ENCODE peak calls at places on chromosomes 1 and 21, in nine cellular contexts. F, J, E, H, G, L, Z, O and T are unnamed samples.

GRCh38 chr1:93056214-93056613 is 22.9 kb upstream of the MTF2 start:
- DNase-seq in Z (no peak), J (no peak), H (peak; percentile 44), G (no peak), E (peak; percentile 83), F (peak; percentile 73), O (peak; percentile 21), L (peak; percentile 47), T (no peak)

GRCh38 chr1:114164840-114165543 is 11.3 kb upstream of the SYT6 start:
- DNase-seq in H (no peak), L (no peak), F (no peak), G (no peak), J (no peak), Z (no peak), E (no peak), O (no peak), T (no peak)

GRCh38 chr1:44672956-44673674 is 1.2 kb downstream of the TMEM53 start:
- DNase-seq in G (no peak), J (no peak), L (no peak), E (no peak), Z (peak; percentile 71), O (no peak), H (no peak), F (no peak), T (no peak)

GRCh38 chr1:50750021-50750619 is 209.9 kb downstream of the FAF1 start:
- DNase-seq in F (peak; percentile 24), G (no peak), J (no peak), H (peak; percentile 51), O (peak; percentile 14), E (peak; percentile 38), Z (no peak), L (peak; percentile 76), T (no peak)

GRCh38 chr21:45478115-45478801 is 64.0 kb downstream of the SLC19A1 start:
- DNase-seq in F (peak; percentile 87), E (peak; percentile 84), H (peak; percentile 57), Z (peak; percentile 93), L (peak; percentile 82), J (peak; percentile 77), O (peak; percentile 32), G (peak; percentile 73), T (peak; percentile 73)

GRCh38 chr1:25927541-25928265 is 21.5 kb upstream of the STMN1 start:
- DNase-seq in F (peak; percentile 90), E (peak; percentile 83), L (no peak), O (no peak), Z (no peak), H (no peak), G (no peak), J (no peak), T (peak; percentile 14)

GRCh38 chr1:178004926-178005391 is 35.1 kb upstream of the SEC16B start:
- DNase-seq in Z (no peak), J (no peak), G (no peak), E (no peak), H (peak; percentile 59), L (no peak), O (peak; percentile 60), F (no peak), T (no peak)

GRCh38 chr1:181062800-181063428 is 25.6 kb upstream of the IER5 start:
- DNase-seq in F (no peak), H (no peak), Z (no peak), E (no peak), G (no peak), L (peak; percentile 71), J (peak; percentile 38), O (no peak), T (no peak)

GRCh38 chr1:10709646-10710045 is 86.8 kb downstream of the CASZ1 start:
- DNase-seq in Z (no peak), G (no peak), J (no peak), O (no peak), E (no peak), L (no peak), H (no peak), F (no peak), T (no peak)

GRCh38 chr1:165397945-165398344 is 41.4 kb upstream of the LMX1A start:
- DNase-seq in L (no peak), J (no peak), H (peak; percentile 63), F (peak; percentile 75), G (no peak), E (peak; percentile 12), O (peak; percentile 10), Z (no peak), T (peak; percentile 20)

GRCh38 chr1:221246628-221247027 is 367.4 kb downstream of the HLX start:
- DNase-seq in F (no peak), G (no peak), L (no peak), O (no peak), J (no peak), H (no peak), E (no peak), Z (no peak), T (no peak)

GRCh38 chr1:91929246-91929645 is 20.0 kb upstream of the BRDT start:
- DNase-seq in Z (peak; percentile 46), H (no peak), E (peak; percentile 60), G (no peak), J (no peak), F (peak; percentile 54), O (no peak), L (no peak), T (no peak)

GRCh38 chr1:206890690-206891089 is 6.6 kb upstream of the IL24 start:
- DNase-seq in L (peak; percentile 33), H (peak; percentile 96), G (no peak), J (no peak), O (peak; percentile 76), E (no peak), F (no peak), Z (no peak), T (no peak)

GRCh38 chr1:45243476-45244343 is 37.3 kb upstream of the ZSWIM5 start:
- DNase-seq in F (no peak), J (no peak), E (no peak), L (no peak), G (no peak), O (no peak), H (no peak), Z (no peak), T (no peak)

GRCh38 chr1:10429868-10430215 is 391 bp upstream of the CENPS start:
- DNase-seq in J (peak; percentile 30), H (peak; percentile 28), F (no peak), L (no peak), Z (no peak), O (peak; percentile 4), G (no peak), E (no peak), T (no peak)

GRCh38 chr21:35697321-35697808 is 363.0 kb downstream of the SETD4 start:
- DNase-seq in G (peak; percentile 20), J (peak; percentile 27), E (no peak), Z (no peak), O (peak; percentile 35), H (no peak), L (no peak), F (no peak), T (peak; percentile 80)

GRCh38 chr1:201506573-201507567 is at the start of gene CSRP1:
- DNase-seq in L (peak; percentile 90), Z (peak; percentile 97), F (peak; percentile 76), G (peak; percentile 93), O (peak; percentile 83), E (peak; percentile 52), J (peak; percentile 65), H (peak; percentile 74), T (peak; percentile 89)
- H3K4me1 ChIP-seq in L (peaks cover 59% of the 10 kb centered on the region), Z (peaks cover 41% of the 10 kb centered on the region), F (peaks cover 6% of the 10 kb centered on the region), G (peaks cover 12% of the 10 kb centered on the region), O (peaks cover 63% of the 10 kb centered on the region), E (peaks cover 34% of the 10 kb centered on the region), J (peaks cover 8% of the 10 kb centered on the region), H (peaks cover 81% of the 10 kb centered on the region), T (peaks cover 66% of the 10 kb centered on the region)

GRCh38 chr21:44454058-44454457 is 1.3 kb upstream of the LRRC3 start:
- DNase-seq in L (no peak), G (no peak), E (no peak), J (no peak), F (no peak), O (no peak), Z (no peak), H (no peak), T (no peak)

GRCh38 chr21:44454747-44455523 is at the start of gene LRRC3:
- DNase-seq in F (peak; percentile 97), Z (peak; percentile 92), J (peak; percentile 79), L (peak; percentile 91), G (peak; percentile 70), E (peak; percentile 97), O (peak; percentile 9), H (peak; percentile 86), T (peak; percentile 82)

GRCh38 chr21:44455524-44456206 is 355 bp downstream of the LRRC3 start:
- DNase-seq in Z (peak; percentile 89), J (peak; percentile 31), F (peak; percentile 37), G (no peak), H (peak; percentile 49), O (no peak), E (peak; percentile 54), L (peak; percentile 49), T (peak; percentile 63)

GRCh38 chr21:44456915-44457736 is 1.8 kb downstream of the LRRC3 start:
- DNase-seq in O (no peak), J (no peak), G (no peak), H (no peak), F (no peak), E (no peak), L (no peak), Z (no peak), T (no peak)

DNA sequence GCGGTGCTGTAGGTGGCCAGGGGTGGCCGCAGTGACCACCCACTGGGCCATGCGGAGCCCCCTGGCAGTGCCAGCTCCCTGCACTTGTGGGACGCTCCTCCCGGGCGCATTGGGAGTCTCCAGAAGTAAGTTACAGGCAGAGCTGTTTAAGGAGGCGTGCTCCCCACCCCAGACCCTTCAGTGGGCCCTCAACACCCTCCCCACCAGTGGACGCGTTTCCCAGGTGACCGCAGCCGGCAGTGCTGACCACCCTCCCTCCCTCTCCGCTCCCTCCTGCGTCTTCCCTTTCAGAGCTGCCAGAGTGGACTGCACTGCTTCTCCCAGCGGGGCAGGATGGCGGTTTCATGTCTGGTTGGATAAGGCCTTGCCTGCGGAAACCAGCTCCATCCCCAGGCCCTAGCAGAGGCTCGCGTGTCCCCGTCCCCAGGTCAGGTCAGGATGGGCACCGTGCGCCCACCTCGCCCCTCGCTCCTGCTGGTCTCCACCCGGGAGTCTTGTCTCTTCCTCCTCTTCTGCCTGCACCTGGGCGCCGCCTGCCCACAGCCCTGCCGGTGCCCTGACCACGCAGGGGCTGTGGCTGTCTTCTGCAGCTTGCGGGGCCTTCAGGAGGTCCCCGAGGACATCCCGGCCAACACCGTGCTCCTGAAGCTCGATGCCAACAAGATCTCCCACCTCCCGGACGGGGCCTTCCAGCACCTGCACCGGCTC is 1.1 kb downstream of the LRRC3 start:
- DNase-seq in H (no peak), F (no peak), L (no peak), E (peak; percentile 26), J (no peak), G (no peak), Z (peak; percentile 78), O (no peak), T (no peak)
- H3K4me3 ChIP-seq in H (peak overlapping the region; percentile 81), F (no peak overlapping the region), L (peak overlapping the region; percentile 61), E (peak overlapping the region; percentile 77), J (peak overlapping the region; percentile 52), G (peak overlapping the region; percentile 51), Z (peak overlapping the region; percentile 79), O (no peak overlapping the region), T (peak overlapping the region; percentile 72)

GRCh38 chr1:15541231-15541792 is 14.7 kb downstream of the DNAJC16 start:
- DNase-seq in G (no peak), J (no peak), H (no peak), L (no peak), O (no peak), Z (no peak), F (no peak), E (no peak), T (no peak)
- H3K36me3 ChIP-seq in G (no peaks in the 10 kb centered on the region), J (no peaks in the 10 kb centered on the region), H (peaks cover 25% of the 10 kb centered on the region), L (peaks cover 35% of the 10 kb centered on the region), O (peaks cover 40% of the 10 kb centered on the region), Z (peaks cover 98% of the 10 kb centered on the region), F (peaks cover 7% of the 10 kb centered on the region), E (peaks cover 16% of the 10 kb centered on the region), T (peaks cover 50% of the 10 kb centered on the region)

GRCh38 chr1:204514841-204515240 is 1.4 kb upstream of the MDM4 start:
- DNase-seq in G (no peak), H (no peak), J (no peak), Z (no peak), L (no peak), O (no peak), F (no peak), E (no peak), T (no peak)
- H3K4me1 ChIP-seq in G (no peaks in the 10 kb centered on the region), H (peaks cover 14% of the 10 kb centered on the region), J (peaks cover 17% of the 10 kb centered on the region), Z (peaks cover 55% of the 10 kb centered on the region), L (peaks cover 6% of the 10 kb centered on the region), O (peaks cover 2% of the 10 kb centered on the region), F (no peaks in the 10 kb centered on the region), E (peaks cover 4% of the 10 kb centered on the region), T (peaks cover 71% of the 10 kb centered on the region)